ENCODE peak calls at places on chromosomes 3 and 15, in nine cellular contexts. E is amygdala; Z is stimulated activated CD8-positive, alpha-beta memory T cell treated with anti-CD3 and anti-CD28 coated beads, Interleukin-7, amount 100 ng/mL, for 1 hour; X is HFF-Myc; O is activated naive CD8-positive, alpha-beta T cell treated with anti-CD3 and anti-CD28 coated beads, Interleukin-2, amount 50 U/mL, for 24 hours; Y is activated T-cell treated with anti-CD3 and anti-CD28 coated beads, Interleukin-2, amount 50 U/mL, for 72 hours; M is LHCN-M2; S is ACHN; L is HCEC 1CT. B is an unnamed sample.

GRCh38 chr15:49895337-49896223 is 223.5 kb downstream of the ATP8B4 start:
- DNase-seq in X (no peak), S (no peak), Y (no peak), O (no peak), L (no peak), Z (no peak), M (peak), E (no peak), B (no peak)

GRCh38 chr15:58378241-58379085 is 53.3 kb upstream of the LIPC start:
- DNase-seq in S (peak), X (no peak), M (peak), Y (no peak), L (peak), Z (no peak), O (no peak), E (no peak), B (no peak)

GRCh38 chr3:171654809-171655208 is 155.5 kb downstream of the PLD1 start:
- DNase-seq in E (no peak), O (no peak), S (no peak), Z (no peak), M (peak), X (no peak), Y (no peak), L (no peak), B (no peak)

GRCh38 chr3:104941785-104942184 is 424.9 kb upstream of the ALCAM start:
- DNase-seq in X (no peak), O (no peak), E (no peak), L (no peak), M (no peak), S (no peak), Y (no peak), Z (no peak), B (no peak)

GRCh38 chr15:68676011-68676605 is 97.3 kb downstream of the CORO2B start:
- DNase-seq in M (no peak), Y (no peak), Z (no peak), O (no peak), S (no peak), E (no peak), L (no peak), X (no peak), B (no peak)

GRCh38 chr3:5017953-5018531 is 38.8 kb downstream of the BHLHE40 start:
- DNase-seq in X (no peak), Y (no peak), Z (no peak), E (no peak), M (peak), L (no peak), S (peak), O (no peak), B (peak)

GRCh38 chr3:185552358-185552877 is at the start of gene LIPH:
- DNase-seq in Y (no peak), E (no peak), L (peak), X (peak), O (no peak), Z (no peak), S (peak), M (peak), B (peak)

GRCh38 chr15:59384507-59384906 is 11.8 kb upstream of the MYO1E start:
- DNase-seq in Z (no peak), X (no peak), O (no peak), Y (no peak), L (no peak), E (no peak), M (no peak), S (no peak), B (no peak)

GRCh38 chr3:146640955-146641867 is 36.1 kb upstream of the PLSCR5 start:
- DNase-seq in Z (no peak), L (peak), X (peak), S (peak), E (no peak), M (peak), O (peak), Y (peak), B (peak)

GRCh38 chr15:94080416-94080815 is 150.9 kb upstream of the MCTP2 start:
- DNase-seq in M (peak), X (peak), S (no peak), L (no peak), Y (no peak), E (no peak), O (no peak), Z (no peak), B (no peak)

GRCh38 chr3:89795506-89795905 is 688.1 kb downstream of the EPHA3 start:
- DNase-seq in L (no peak), M (no peak), Z (no peak), X (no peak), E (no peak), S (no peak), Y (no peak), O (no peak), B (no peak)

GRCh38 chr15:66895794-66896453 is 169.5 kb upstream of the SMAD3 start:
- DNase-seq in Y (no peak), M (no peak), O (no peak), E (no peak), X (no peak), S (no peak), L (no peak), Z (no peak), B (no peak)

GRCh38 chr3:158791259-158791920 is 10.5 kb upstream of the MFSD1 start:
- DNase-seq in M (peak), O (peak), L (peak), Z (no peak), X (no peak), Y (peak), E (no peak), S (peak), B (peak)

GRCh38 chr3:119296723-119297122 is 2.5 kb downstream of the ARHGAP31 start:
- DNase-seq in Z (no peak), Y (no peak), S (no peak), L (no peak), O (no peak), E (no peak), X (no peak), M (no peak), B (no peak)

GRCh38 chr3:100984257-100984772 is 8.9 kb downstream of the ABI3BP start:
- DNase-seq in Y (no peak), E (no peak), S (no peak), O (no peak), X (no peak), M (peak), Z (no peak), L (no peak), B (no peak)

GRCh38 chr3:137768021-137768360 is 3.9 kb downstream of the SOX14 start:
- DNase-seq in S (no peak), Y (no peak), X (no peak), Z (no peak), L (no peak), M (no peak), O (no peak), E (no peak), B (no peak)

GRCh38 chr3:63864008-63864871 is 573 bp downstream of the ATXN7 start:
- DNase-seq in X (no peak), Z (no peak), O (peak), M (peak), E (peak), L (peak), Y (peak), S (peak), B (peak)

GRCh38 chr3:136818191-136818850 is 605 bp upstream of the SLC35G2 start:
- DNase-seq in X (peak), E (no peak), O (peak), Y (peak), Z (no peak), S (peak), M (peak), L (peak), B (peak)

GRCh38 chr3:13665582-13666226 is 116.8 kb downstream of the FBLN2 start:
- DNase-seq in L (no peak), Y (no peak), E (no peak), Z (no peak), M (no peak), O (no peak), S (no peak), X (no peak), B (no peak)

GRCh38 chr3:181330821-181331563 is 341.5 kb upstream of the DNAJC19 start:
- DNase-seq in E (no peak), L (no peak), S (no peak), Z (no peak), O (no peak), M (no peak), X (no peak), Y (no peak), B (no peak)

GRCh38 chr15:28786521-28786920 is 61.9 kb downstream of the GOLGA6L7 start:
- DNase-seq in S (no peak), O (no peak), X (no peak), L (no peak), Y (no peak), E (no peak), Z (no peak), M (no peak), B (no peak)

GRCh38 chr15:27627623-27628022 is 471.5 kb downstream of the OCA2 start:
- DNase-seq in O (no peak), Z (no peak), E (no peak), X (no peak), S (no peak), L (no peak), Y (no peak), M (no peak), B (no peak)

B was measured in WERI-Rb-1.